ENCODE peak calls at places on chromosomes 6 and 20, in seven cellular contexts. R is mesendoderm, J is astrocyte of the spinal cord, K is HFF-Myc, Z is epithelial cell of esophagus, A is choroid plexus epithelial cell, T is brain microvascular endothelial cell. C is an unnamed sample.

GRCh38 chr6:12717356-12717755 is 789 bp downstream of the PHACTR1 start:
- DNase-seq in R (no peak), J (peak; percentile 4), K (no peak), Z (peak; percentile 3), A (no peak), T (no peak), C (no peak)

GRCh38 chr20:50027611-50028105 is 44.9 kb downstream of the SNAI1 start:
- DNase-seq in R (no peak), J (peak; percentile 92), K (peak; percentile 53), Z (peak; percentile 64), A (peak; percentile 84), T (peak; percentile 81), C (peak; percentile 71)

GRCh38 chr20:55057779-55058415 is 582.5 kb downstream of the DOK5 start:
- DNase-seq in R (peak; percentile 7), J (no peak), K (no peak), Z (peak; percentile 27), A (no peak), T (no peak), C (no peak)

GRCh38 chr20:38806855-38807655 is 1.6 kb downstream of the PPP1R16B start:
- DNase-seq in R (peak; percentile 15), J (no peak), K (no peak), Z (no peak), A (no peak), T (no peak), C (no peak)

GRCh38 chr6:164379786-164380185 is 929.6 kb downstream of the C6orf118 start:
- DNase-seq in R (no peak), J (peak; percentile 3), K (no peak), Z (peak; percentile 45), A (no peak), T (no peak), C (no peak)

GRCh38 chr6:101534386-101534785 is 140.9 kb downstream of the GRIK2 start:
- DNase-seq in R (no peak), J (peak; percentile 59), K (no peak), Z (no peak), A (peak; percentile 54), T (peak; percentile 18), C (no peak)

GRCh38 chr6:157551041-157551832 is 170.2 kb downstream of the ZDHHC14 start:
- DNase-seq in R (peak; percentile 59), J (no peak), K (no peak), Z (peak; percentile 88), A (no peak), T (no peak), C (no peak)

GRCh38 chr6:41568585-41569384 is 22.6 kb downstream of the FOXP4 start:
- DNase-seq in R (no peak), J (peak; percentile 13), K (no peak), Z (no peak), A (no peak), T (no peak), C (no peak)

GRCh38 chr6:21613809-21614208 is 20.3 kb downstream of the SOX4 start:
- DNase-seq in R (no peak), J (no peak), K (no peak), Z (no peak), A (no peak), T (no peak), C (no peak)

GRCh38 chr20:22226849-22227248 is 357.5 kb downstream of the FOXA2 start:
- DNase-seq in R (no peak), J (no peak), K (no peak), Z (no peak), A (no peak), T (no peak), C (no peak)

GRCh38 chr6:24524801-24525200 is 30.0 kb downstream of the ALDH5A1 start:
- DNase-seq in R (peak; percentile 67), J (peak; percentile 59), K (no peak), Z (peak; percentile 65), A (peak; percentile 87), T (peak; percentile 51), C (no peak)

GRCh38 chr20:46336735-46337134 is 28.4 kb upstream of the CDH22 start:
- DNase-seq in R (no peak), J (no peak), K (no peak), Z (no peak), A (no peak), T (no peak), C (no peak)

GRCh38 chr20:22584630-22584921 is 204 bp upstream of the FOXA2 start:
- DNase-seq in R (peak; percentile 84), J (no peak), K (no peak), Z (peak; percentile 87), A (no peak), T (no peak), C (no peak)

GRCh38 chr6:157158456-157158855 is 164.9 kb downstream of the TMEM242 start:
- DNase-seq in R (peak; percentile 75), J (no peak), K (no peak), Z (no peak), A (no peak), T (no peak), C (no peak)

GRCh38 chr6:169827372-169827771 is 76.0 kb downstream of the ERMARD start:
- DNase-seq in R (no peak), J (no peak), K (no peak), Z (no peak), A (no peak), T (no peak), C (no peak)

GRCh38 chr20:14775778-14776177 is 438.4 kb upstream of the FLRT3 start:
- DNase-seq in R (no peak), J (peak; percentile 29), K (peak; percentile 36), Z (peak; percentile 99), A (peak; percentile 95), T (peak; percentile 98), C (peak; percentile 93)

GRCh38 chr20:21517566-21518277 is 3.9 kb upstream of the NKX2-2 start:
- DNase-seq in R (peak; percentile 53), J (no peak), K (no peak), Z (no peak), A (no peak), T (no peak), C (no peak)

GRCh38 chr20:38346741-38347140 is 459 bp downstream of the LBP start:
- DNase-seq in R (no peak), J (no peak), K (no peak), Z (no peak), A (no peak), T (no peak), C (no peak)

GRCh38 chr20:4944918-4945317 is 56.4 kb downstream of the SLC23A2 start:
- DNase-seq in R (no peak), J (no peak), K (no peak), Z (no peak), A (no peak), T (no peak), C (no peak)

GRCh38 chr6:149962461-149963211 is 1.1 kb upstream of the ULBP1 start:
- DNase-seq in R (no peak), J (no peak), K (no peak), Z (no peak), A (no peak), T (no peak), C (no peak)

GRCh38 chr6:149965191-149966020 is 1.7 kb downstream of the ULBP1 start:
- DNase-seq in R (peak; percentile 46), J (no peak), K (no peak), Z (peak; percentile 20), A (peak; percentile 23), T (no peak), C (no peak)

GRCh38 chr6:149963462-149964242 is at the start of gene ULBP1:
- DNase-seq in R (peak; percentile 96), J (peak; percentile 88), K (peak; percentile 69), Z (peak; percentile 89), A (peak; percentile 58), T (peak; percentile 62), C (peak; percentile 81)

GRCh38 chr6:149963212-149963461 is 606 bp upstream of the ULBP1 start:
- DNase-seq in R (peak; percentile 80), J (peak; percentile 50), K (peak; percentile 17), Z (peak; percentile 37), A (peak; percentile 28), T (peak; percentile 35), C (no peak)

GRCh38 chr6:149964243-149965190 is 774 bp downstream of the ULBP1 start:
- DNase-seq in R (peak; percentile 48), J (peak; percentile 42), K (no peak), Z (peak; percentile 25), A (peak; percentile 24), T (peak; percentile 43), C (no peak)
- H3K4me3 ChIP-seq in R (peak overlapping the region; percentile 39), J (peak overlapping the region; percentile 48), K (peak overlapping the region; percentile 51), Z (peak overlapping the region; percentile 53), A (peak overlapping the region; percentile 46), T (peak overlapping the region; percentile 49), C (peak overlapping the region; percentile 62)

GRCh38 chr20:34013532-34013931 is 19.8 kb downstream of the RALY start:
- DNase-seq in R (peak; percentile 26), J (no peak), K (no peak), Z (no peak), A (no peak), T (no peak), C (no peak)

GRCh38 chr20:34012735-34013134 is 19.0 kb downstream of the RALY start:
- DNase-seq in R (no peak), J (no peak), K (no peak), Z (no peak), A (no peak), T (no peak), C (no peak)

GRCh38 chr20:34012330-34012729 is 18.6 kb downstream of the RALY start:
- DNase-seq in R (no peak), J (no peak), K (no peak), Z (no peak), A (no peak), T (no peak), C (no peak)

GRCh38 chr20:34010405-34010895 is 16.7 kb downstream of the RALY start:
- DNase-seq in R (peak; percentile 65), J (no peak), K (no peak), Z (no peak), A (no peak), T (no peak), C (no peak)

DNA sequence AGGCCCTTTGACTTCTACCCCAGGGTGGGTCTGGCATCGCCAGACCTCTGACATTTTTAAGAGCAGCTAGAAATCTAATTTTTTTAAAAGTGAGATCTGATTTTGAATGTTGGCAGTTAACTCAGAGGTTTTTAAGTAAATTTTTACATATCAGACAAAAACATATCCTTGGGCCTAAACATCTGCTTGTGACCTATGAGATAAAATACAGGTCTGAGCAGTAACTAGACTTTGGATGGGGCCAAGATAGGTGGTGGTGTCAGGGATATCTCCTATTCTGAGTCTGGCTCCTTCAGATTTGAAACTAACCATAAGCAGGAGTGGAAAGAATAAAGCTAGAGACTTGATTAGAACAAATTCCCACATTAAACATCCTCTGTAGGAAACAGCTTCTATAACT is 17.6 kb downstream of the RALY start:
- DNase-seq in R (no peak), J (no peak), K (no peak), Z (no peak), A (no peak), T (no peak), C (no peak)
- H3K4me3 ChIP-seq in R (no peak overlapping the region), J (no peak overlapping the region), K (no peak overlapping the region), Z (no peak overlapping the region), A (no peak overlapping the region), T (no peak overlapping the region), C (no peak overlapping the region)

GRCh38 chr6:144284474-144284752 is 722 bp upstream of the UTRN start:
- DNase-seq in R (no peak), J (peak; percentile 59), K (no peak), Z (no peak), A (no peak), T (no peak), C (no peak)
- H3K4me3 ChIP-seq in R (peak overlapping the region; percentile 65), J (peak overlapping the region; percentile 78), K (peak overlapping the region; percentile 85), Z (peak overlapping the region; percentile 70), A (peak overlapping the region; percentile 91), T (peak overlapping the region; percentile 85), C (peak overlapping the region; percentile 82)

DNA sequence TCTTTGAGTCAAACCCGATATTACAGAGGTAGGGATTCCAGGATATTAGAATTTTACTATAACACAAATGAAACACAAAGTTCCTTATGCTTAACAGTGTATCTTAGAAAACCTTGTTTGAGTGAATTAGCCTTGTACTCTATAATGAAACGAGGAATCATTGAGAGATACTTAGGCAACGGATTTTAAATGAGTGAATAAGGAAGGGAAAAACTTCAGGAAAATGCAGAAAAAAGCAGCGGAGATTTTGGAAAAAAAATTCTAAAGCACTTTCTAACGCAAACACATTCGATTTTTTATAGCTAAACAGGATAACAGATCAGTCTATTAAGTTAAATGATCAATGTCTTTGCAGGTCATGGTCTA is 137.3 kb downstream of the HFE start:
- DNase-seq in R (no peak), J (no peak), K (no peak), Z (no peak), A (no peak), T (no peak), C (no peak)
- H3K4me3 ChIP-seq in R (peak overlapping the region; percentile 26), J (peak overlapping the region; percentile 67), K (peak overlapping the region; percentile 63), Z (peak overlapping the region; percentile 61), A (peak overlapping the region; percentile 68), T (peak overlapping the region; percentile 70), C (peak overlapping the region; percentile 66)

C was measured in skeletal muscle cell.